ENCODE peak calls at places on chromosomes 6 and 20, in six cellular contexts. J is brain microvascular endothelial cell, L is WERI-Rb-1, S is heart right ventricle, P is Peyer's patch, Q is PC-9. Y is an unnamed sample. For H3K36me3, the result is how much of the 10 kb centered on the place peaks cover.

GRCh38 chr6:39083111-39083702 is 31.8 kb downstream of the SAYSD1 start:
- DNase-seq in P (peak), L (no peak), Q (no peak), S (no peak), J (no peak), Y (no peak)

GRCh38 chr20:57469418-57470211 is 55.3 kb downstream of the CTCFL start:
- DNase-seq in Q (no peak), P (no peak), L (no peak), S (peak), J (no peak), Y (no peak)

GRCh38 chr6:32086661-32087573 is 22.2 kb downstream of the TNXB start:
- DNase-seq in Q (peak), J (peak), S (no peak), P (no peak), L (no peak), Y (no peak)

GRCh38 chr20:51523276-51524013 is 19.1 kb downstream of the NFATC2 start:
- DNase-seq in Q (no peak), J (no peak), P (no peak), L (no peak), S (no peak), Y (no peak)

GRCh38 chr20:23066772-23067171 is 17.3 kb upstream of the THBD start:
- DNase-seq in P (no peak), L (no peak), S (no peak), J (no peak), Q (no peak), Y (no peak)

GRCh38 chr20:22312744-22313346 is 271.5 kb downstream of the FOXA2 start:
- DNase-seq in J (peak), S (peak), L (no peak), P (no peak), Q (peak), Y (no peak)

GRCh38 chr20:53642196-53643030 is 48.8 kb upstream of the ZNF217 start:
- DNase-seq in Q (peak), L (peak), J (peak), S (peak), P (peak), Y (peak)

GRCh38 chr6:33595001-33595846 is 15.1 kb upstream of the BAK1 start:
- DNase-seq in P (no peak), Q (no peak), L (peak), S (no peak), J (no peak), Y (no peak)

GRCh38 chr20:24027229-24027628 is 38.6 kb upstream of the GGTLC1 start:
- DNase-seq in P (peak), L (no peak), Q (no peak), S (peak), J (peak), Y (peak)

GRCh38 chr6:149060985-149061760 is 256.3 kb upstream of the TAB2 start:
- DNase-seq in P (no peak), Q (peak), L (no peak), J (peak), S (peak), Y (no peak)

GRCh38 chr6:153832543-153832942 is 206.5 kb upstream of the OPRM1 start:
- DNase-seq in S (no peak), J (no peak), L (no peak), P (no peak), Q (no peak), Y (no peak)

GRCh38 chr6:70150521-70150920 is 152.4 kb downstream of the COL9A1 start:
- DNase-seq in P (no peak), L (peak), Q (no peak), S (no peak), J (no peak), Y (no peak)

GRCh38 chr6:145960918-145961604 is 3.1 kb downstream of the SHPRH start:
- DNase-seq in L (no peak), P (no peak), S (peak), J (no peak), Q (no peak), Y (peak)

GRCh38 chr6:85669735-85670194 is 27.1 kb upstream of the SYNCRIP start:
- DNase-seq in Q (no peak), L (peak), S (no peak), P (no peak), J (peak), Y (no peak)

GRCh38 chr20:2663887-2664719 is at the start of gene IDH3B:
- DNase-seq in J (peak), S (peak), Q (peak), L (peak), P (peak), Y (peak)

GRCh38 chr6:167805349-167806060 is 21.2 kb upstream of the AFDN start:
- DNase-seq in L (no peak), S (no peak), Q (no peak), J (no peak), P (no peak), Y (no peak)

GRCh38 chr6:7424967-7425807 is 35.6 kb downstream of the RIOK1 start:
- DNase-seq in S (peak), L (no peak), J (peak), Q (peak), P (no peak), Y (no peak)

GRCh38 chr20:18979132-18979531 is 165.5 kb downstream of the SCP2D1 start:
- DNase-seq in S (no peak), Q (no peak), P (no peak), J (no peak), L (no peak), Y (no peak)

GRCh38 chr20:54067606-54068174 is 2.7 kb downstream of the BCAS1 start:
- DNase-seq in J (no peak), S (no peak), P (peak), Q (peak), L (no peak), Y (peak)

GRCh38 chr6:169316651-169317050 is 63.0 kb upstream of the THBS2 start:
- DNase-seq in Q (no peak), S (no peak), J (no peak), L (no peak), P (no peak), Y (no peak)

DNA sequence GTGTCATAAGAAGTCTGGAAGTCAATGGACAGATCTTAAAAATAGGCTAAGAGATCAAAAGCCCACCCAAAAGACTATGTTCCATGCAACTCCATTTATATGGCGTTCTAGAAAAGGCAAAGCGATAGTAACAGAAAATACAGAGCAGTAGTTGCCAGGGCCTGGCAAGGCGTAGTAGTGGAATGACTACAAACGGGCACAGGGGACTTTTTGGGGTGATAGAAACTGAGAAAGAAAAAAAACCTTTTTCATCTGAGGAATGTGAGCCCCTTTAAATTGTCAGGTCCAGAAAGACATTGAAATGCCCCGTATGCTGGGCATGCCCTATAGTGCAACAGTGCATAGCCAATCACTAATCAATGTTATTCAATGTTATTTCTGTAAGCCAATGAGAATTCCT is 47.2 kb upstream of the FAM50B start:
- DNase-seq in J (no peak), Q (no peak), P (peak), S (no peak), L (no peak), Y (no peak)
- H3K36me3 ChIP-seq in J (under half), Q (under half), P (under half), S (under half), L (under half), Y (under half)

GRCh38 chr20:25082498-25082873 is 545 bp upstream of the VSX1 start:
- DNase-seq in J (no peak), L (peak), Q (no peak), P (no peak), S (no peak), Y (no peak)

GRCh38 chr20:25079171-25079570 is 2.8 kb downstream of the VSX1 start:
- DNase-seq in P (peak), J (no peak), Q (no peak), S (no peak), L (no peak), Y (no peak)

GRCh38 chr20:25081730-25082497 is at the start of gene VSX1:
- DNase-seq in J (no peak), S (no peak), P (no peak), Q (no peak), L (no peak), Y (no peak)

GRCh38 chr20:25083141-25083772 is 1.3 kb upstream of the VSX1 start:
- DNase-seq in Q (no peak), J (no peak), P (no peak), S (no peak), L (no peak), Y (no peak)

DNA sequence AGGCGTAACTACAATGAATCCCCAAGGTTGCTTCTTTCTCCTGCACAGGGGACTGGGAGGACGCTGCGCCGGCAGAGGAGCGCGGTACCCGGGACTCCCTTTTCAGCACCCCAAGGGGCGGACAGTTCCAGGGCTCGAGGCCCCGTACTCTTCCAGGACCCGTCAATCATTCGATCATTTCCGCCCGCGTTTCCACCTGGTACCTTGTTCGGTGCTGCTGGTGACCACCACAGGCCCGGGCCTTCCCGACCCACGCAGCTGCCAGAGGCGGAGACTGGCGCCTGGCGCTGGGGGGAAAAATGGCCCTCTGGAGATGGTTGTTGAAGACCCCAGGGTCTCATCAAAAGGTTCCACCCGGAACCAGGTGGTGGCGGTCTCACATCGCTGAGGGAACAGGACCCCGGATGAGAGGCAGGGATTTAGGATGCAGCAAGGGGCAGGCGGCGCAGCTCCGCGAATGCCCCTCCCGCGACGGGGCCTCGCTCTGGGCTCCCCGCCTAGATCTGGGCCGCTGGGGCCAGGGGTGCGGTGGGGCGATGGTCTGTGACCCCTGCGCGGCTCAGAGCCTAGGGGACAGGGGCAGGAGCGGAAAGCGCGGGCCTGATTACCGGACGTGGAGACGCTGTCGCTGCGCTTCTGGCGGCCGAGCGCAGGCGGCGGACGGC is 744 bp downstream of the VSX1 start:
- DNase-seq in P (no peak), L (peak), Q (no peak), S (no peak), J (no peak), Y (no peak)
- TF ChIP-seq CTCF in P (no peak), L (peak), Q (no peak), S (no peak), J (peak), Y (no peak)

GRCh38 chr20:36065427-36065998 is 89.0 kb upstream of the EPB41L1 start:
- DNase-seq in Q (no peak), L (no peak), S (no peak), P (no peak), J (no peak), Y (no peak)
- H3K4me3 ChIP-seq in Q (peak), L (no peak), S (peak), P (peak), J (peak), Y (peak)

GRCh38 chr20:48352042-48352441 is 475.8 kb downstream of the PREX1 start:
- DNase-seq in P (no peak), J (no peak), Q (no peak), L (no peak), S (no peak), Y (no peak)
- H3K36me3 ChIP-seq in P (under half), J (under half), Q (under half), L (under half), S (under half), Y (under half)

GRCh38 chr6:157339432-157339831 is 16.1 kb upstream of the TMEM242 start:
- DNase-seq in L (no peak), Q (no peak), J (no peak), S (no peak), P (no peak), Y (no peak)
- TF ChIP-seq CTCF in L (peak), Q (no peak), J (peak), S (no peak), P (no peak), Y (no peak)

GRCh38 chr20:62475027-62475818 is 572 bp downstream of the GATA5 start:
- DNase-seq in P (no peak), Q (no peak), J (no peak), L (no peak), S (no peak), Y (no peak)
- H3K4me3 ChIP-seq in P (peak), Q (no peak), J (no peak), L (no peak), S (peak), Y (peak)

GRCh38 chr20:59764037-59764436 is 159.7 kb downstream of the PHACTR3 start:
- DNase-seq in J (no peak), Q (no peak), L (no peak), S (no peak), P (no peak), Y (peak)

GRCh38 chr20:59767656-59768055 is 163.3 kb downstream of the PHACTR3 start:
- DNase-seq in Q (no peak), S (no peak), P (no peak), J (no peak), L (no peak), Y (no peak)

GRCh38 chr20:59770270-59770669 is 163.2 kb downstream of the SYCP2 start:
- DNase-seq in Q (no peak), P (no peak), J (no peak), L (no peak), S (no peak), Y (no peak)

GRCh38 chr20:59770851-59771250 is 162.6 kb downstream of the SYCP2 start:
- DNase-seq in J (no peak), S (no peak), Q (no peak), L (no peak), P (no peak), Y (no peak)

DNA sequence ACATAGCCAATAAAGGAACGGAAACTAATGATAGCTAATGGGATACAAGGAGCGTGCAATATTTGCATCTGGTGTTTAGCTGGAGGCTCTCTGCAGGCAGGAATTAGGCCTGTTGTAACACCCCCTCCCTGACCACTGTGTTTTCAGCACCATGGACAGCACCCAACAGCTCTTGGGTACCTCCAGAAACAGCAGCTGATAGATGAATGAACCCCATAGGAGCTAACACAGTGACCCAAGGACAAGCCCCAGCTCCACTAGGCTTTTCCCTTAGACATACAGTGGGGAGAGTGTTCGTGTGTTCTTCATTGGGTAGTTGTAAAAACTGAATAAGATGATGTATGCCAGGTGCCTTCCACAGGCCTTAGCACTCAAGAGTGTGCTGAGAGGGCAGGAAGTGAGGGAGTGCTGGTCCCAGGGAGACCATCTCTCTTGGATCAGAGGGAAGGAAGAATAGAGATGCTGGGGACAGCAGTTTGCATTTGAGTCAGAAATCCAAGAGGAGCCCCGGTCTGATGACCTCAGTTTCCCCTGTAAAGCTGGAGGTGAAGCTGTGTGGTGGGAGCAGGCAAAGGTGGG is 161.3 kb downstream of the PHACTR3 start:
- DNase-seq in Q (peak), S (no peak), P (no peak), L (no peak), J (no peak), Y (no peak)
- H3K36me3 ChIP-seq in Q (under half), S (under half), P (under half), L (under half), J (under half), Y (under half)

GRCh38 chr6:157107571-157107914 is 215.8 kb downstream of the TMEM242 start:
- DNase-seq in J (no peak), Q (no peak), P (no peak), L (no peak), S (no peak), Y (no peak)
- TF ChIP-seq CTCF in J (no peak), Q (no peak), P (no peak), L (no peak), S (no peak), Y (no peak)

GRCh38 chr6:15663057-15663638 is 320 bp upstream of the DTNBP1 start:
- DNase-seq in P (no peak), L (no peak), S (no peak), Q (no peak), J (peak), Y (no peak)
- H3K4me3 ChIP-seq in P (peak), L (peak), S (peak), Q (peak), J (peak), Y (peak)

GRCh38 chr20:776165-776564 is 7.9 kb upstream of the SLC52A3 start:
- DNase-seq in S (no peak), P (no peak), L (no peak), Q (no peak), J (no peak), Y (no peak)

GRCh38 chr20:774680-775057 is 6.4 kb upstream of the SLC52A3 start:
- DNase-seq in J (no peak), L (no peak), P (no peak), Q (no peak), S (no peak), Y (no peak)

GRCh38 chr20:775679-776135 is 7.4 kb upstream of the SLC52A3 start:
- DNase-seq in J (no peak), Q (peak), P (peak), S (no peak), L (no peak), Y (no peak)

GRCh38 chr20:772806-773205 is 4.5 kb upstream of the SLC52A3 start:
- DNase-seq in L (no peak), Q (no peak), P (no peak), S (no peak), J (no peak), Y (no peak)

GRCh38 chr20:774016-774679 is 5.8 kb upstream of the SLC52A3 start:
- DNase-seq in S (no peak), Q (no peak), P (no peak), J (no peak), L (no peak), Y (no peak)
- H3K36me3 ChIP-seq in S (under half), Q (under half), P (under half), J (under half), L (under half), Y (under half)